ENCODE peak calls at places on chromosome 12, in eight cellular contexts. E is brain microvascular endothelial cell; H is Caco-2; W is upper lobe of right lung; Z is heart right ventricle; J is activated CD4-positive, alpha-beta T cell treated with anti-CD3 and anti-CD28 coated beads, Interleukin-2, amount 50 U/mL, for 1 hour; D is effector memory CD4-positive, alpha-beta T cell; C is posterior cingulate gyrus. K is an unnamed sample.

GRCh38 chr12:84413656-84414055 is 498.9 kb downstream of the SLC6A15 start:
- DNase-seq in E (no peak), H (no peak), W (no peak), Z (no peak), J (no peak), D (no peak), C (no peak), K (no peak)

GRCh38 chr12:115598827-115599226 is 678.7 kb downstream of the MED13L start:
- DNase-seq in E (no peak), H (no peak), W (no peak), Z (no peak), J (no peak), D (no peak), C (peak), K (no peak)

GRCh38 chr12:57836442-57837375 is 9.8 kb downstream of the CTDSP2 start:
- DNase-seq in E (peak), H (no peak), W (peak), Z (peak), J (no peak), D (no peak), C (peak), K (peak)

GRCh38 chr12:28202374-28203130 is 12.3 kb downstream of the CCDC91 start:
- DNase-seq in E (no peak), H (no peak), W (no peak), Z (no peak), J (no peak), D (no peak), C (no peak), K (no peak)

GRCh38 chr12:21301-22189 is 45.0 kb upstream of the IQSEC3 start:
- DNase-seq in E (no peak), H (no peak), W (peak), Z (no peak), J (no peak), D (no peak), C (no peak), K (no peak)

GRCh38 chr12:121095544-121096198 is 37.0 kb upstream of the P2RX7 start:
- DNase-seq in E (peak), H (peak), W (peak), Z (peak), J (peak), D (peak), C (peak), K (peak)

GRCh38 chr12:93780115-93780641 is 103.0 kb downstream of the CRADD start:
- DNase-seq in E (no peak), H (no peak), W (no peak), Z (no peak), J (no peak), D (no peak), C (no peak), K (no peak)

GRCh38 chr12:7374423-7375144 is 69.4 kb downstream of the CD163L1 start:
- DNase-seq in E (peak), H (peak), W (peak), Z (no peak), J (no peak), D (no peak), C (no peak), K (peak)

GRCh38 chr12:113239811-113240331 is 18.6 kb downstream of the TPCN1 start:
- DNase-seq in E (no peak), H (peak), W (no peak), Z (no peak), J (no peak), D (no peak), C (no peak), K (no peak)

GRCh38 chr12:103810108-103810507 is 30.9 kb downstream of the NT5DC3 start:
- DNase-seq in E (no peak), H (no peak), W (no peak), Z (no peak), J (no peak), D (no peak), C (no peak), K (no peak)

GRCh38 chr12:105955976-105956375 is 182.8 kb downstream of the NUAK1 start:
- DNase-seq in E (no peak), H (no peak), W (no peak), Z (no peak), J (no peak), D (no peak), C (no peak), K (no peak)

GRCh38 chr12:40099423-40099853 is 6.4 kb downstream of the SLC2A13 start:
- DNase-seq in E (no peak), H (no peak), W (no peak), Z (no peak), J (no peak), D (no peak), C (no peak), K (peak)

GRCh38 chr12:13181375-13182070 is 15.0 kb upstream of the EMP1 start:
- DNase-seq in E (no peak), H (no peak), W (no peak), Z (no peak), J (no peak), D (no peak), C (no peak), K (no peak)

GRCh38 chr12:105574056-105574715 is 243.7 kb downstream of the C12orf75 start:
- DNase-seq in E (no peak), H (no peak), W (no peak), Z (no peak), J (no peak), D (no peak), C (no peak), K (peak)

GRCh38 chr12:1846421-1847405 is 26.3 kb downstream of the LRTM2 start:
- DNase-seq in E (no peak), H (peak), W (peak), Z (no peak), J (no peak), D (no peak), C (no peak), K (no peak)

GRCh38 chr12:68440068-68440581 is 108.0 kb upstream of the MDM1 start:
- DNase-seq in E (peak), H (no peak), W (no peak), Z (no peak), J (no peak), D (no peak), C (no peak), K (peak)

GRCh38 chr12:53048033-53048779 is 1.7 kb upstream of the TNS2 start:
- DNase-seq in E (no peak), H (no peak), W (peak), Z (peak), J (no peak), D (no peak), C (peak), K (no peak)

GRCh38 chr12:71426648-71427047 is 12.9 kb upstream of the LGR5 start:
- DNase-seq in E (no peak), H (no peak), W (no peak), Z (no peak), J (no peak), D (no peak), C (no peak), K (no peak)

GRCh38 chr12:114063435-114063834 is 97.3 kb upstream of the RBM19 start:
- DNase-seq in E (no peak), H (no peak), W (no peak), Z (no peak), J (no peak), D (no peak), C (no peak), K (no peak)

GRCh38 chr12:48143898-48144297 is 13.4 kb downstream of the ASB8 start:
- DNase-seq in E (no peak), H (no peak), W (no peak), Z (no peak), J (no peak), D (no peak), C (no peak), K (no peak)

GRCh38 chr12:40745386-40745785 is 53.1 kb downstream of the CNTN1 start:
- DNase-seq in E (no peak), H (no peak), W (no peak), Z (no peak), J (no peak), D (no peak), C (no peak), K (peak)

GRCh38 chr12:123149088-123149827 is 1.6 kb downstream of the PITPNM2 start:
- DNase-seq in E (no peak), H (no peak), W (no peak), Z (no peak), J (no peak), D (no peak), C (no peak), K (no peak)

GRCh38 chr12:111178194-111179081 is 190.5 kb downstream of the PHETA1 start:
- DNase-seq in E (no peak), H (no peak), W (no peak), Z (no peak), J (no peak), D (no peak), C (no peak), K (no peak)

GRCh38 chr12:53213348-53213747 is 6.3 kb upstream of the ITGB7 start:
- DNase-seq in E (peak), H (peak), W (peak), Z (peak), J (peak), D (peak), C (peak), K (peak)

GRCh38 chr12:6367969-6368892 is 7.1 kb downstream of the SCNN1A start:
- DNase-seq in E (no peak), H (no peak), W (no peak), Z (no peak), J (no peak), D (no peak), C (no peak), K (no peak)

GRCh38 chr12:79373896-79374499 is 316.8 kb downstream of the PAWR start:
- DNase-seq in E (peak), H (peak), W (no peak), Z (no peak), J (no peak), D (no peak), C (no peak), K (peak)

GRCh38 chr12:121296618-121297476 is at the start of gene CAMKK2:
- DNase-seq in E (peak), H (peak), W (peak), Z (peak), J (peak), D (peak), C (peak), K (peak)

GRCh38 chr12:69108024-69108423 is 131.3 kb upstream of the CPSF6 start:
- DNase-seq in E (no peak), H (no peak), W (no peak), Z (no peak), J (no peak), D (no peak), C (no peak), K (no peak)

GRCh38 chr12:49680075-49680474 is 27.1 kb downstream of the FMNL3 start:
- DNase-seq in E (no peak), H (no peak), W (no peak), Z (no peak), J (no peak), D (no peak), C (no peak), K (no peak)

GRCh38 chr12:99911967-99912366 is 72.8 kb downstream of the ANKS1B start:
- DNase-seq in E (no peak), H (no peak), W (no peak), Z (no peak), J (no peak), D (no peak), C (no peak), K (no peak)

GRCh38 chr12:15971211-15971610 is 60.1 kb downstream of the DERA start:
- DNase-seq in E (no peak), H (no peak), W (no peak), Z (no peak), J (no peak), D (no peak), C (no peak), K (no peak)

K was measured in bronchial epithelial cell.